ENCODE peak calls at places on chromosomes 4 and X, in ten cellular contexts. V is AG09309, G is GM12864, F is endothelial cell, M is upper lobe of left lung, S is PC-3, K is tibial artery, N is astrocyte of the spinal cord, X is cardiac muscle cell, C is lower leg skin. Q is an unnamed sample.
A peak's percentile ranks its signal among the peaks of the same experiment; 100 is the strongest.

GRCh38 chr4:159016527-159017137 is 86.2 kb upstream of the RAPGEF2 start:
- DNase-seq in V (no peak), G (no peak), F (no peak), M (no peak), S (no peak), K (no peak), N (peak; percentile 74), X (peak; percentile 55), C (no peak), Q (no peak)

GRCh38 chr4:76091052-76091451 is 16.5 kb downstream of the ART3 start:
- DNase-seq in V (no peak), G (no peak), F (no peak), M (no peak), S (no peak), K (no peak), N (no peak), X (no peak), C (no peak), Q (peak; percentile 71)

GRCh38 chr4:115234405-115235093 is 121.1 kb upstream of the NDST4 start:
- DNase-seq in V (no peak), G (no peak), F (peak; percentile 15), M (no peak), S (peak; percentile 42), K (no peak), N (peak; percentile 12), X (no peak), C (no peak), Q (peak; percentile 28)

GRCh38 chr4:181308476-181309170 is 934.6 kb upstream of the TENM3 start:
- DNase-seq in V (no peak), G (no peak), F (no peak), M (no peak), S (no peak), K (no peak), N (no peak), X (no peak), C (no peak), Q (no peak)

GRCh38 chr4:174320501-174321199 is 36.9 kb downstream of the CEP44 start:
- DNase-seq in V (no peak), G (no peak), F (no peak), M (no peak), S (no peak), K (no peak), N (no peak), X (no peak), C (no peak), Q (no peak)

GRCh38 chr4:81486502-81486901 is 14.8 kb upstream of the RASGEF1B start:
- DNase-seq in V (no peak), G (no peak), F (no peak), M (no peak), S (no peak), K (no peak), N (no peak), X (no peak), C (no peak), Q (no peak)

GRCh38 chr4:166144607-166145006 is 271.6 kb downstream of the TLL1 start:
- DNase-seq in V (no peak), G (no peak), F (no peak), M (no peak), S (no peak), K (no peak), N (no peak), X (peak; percentile 42), C (no peak), Q (no peak)

GRCh38 chrX:50762578-50762977 is 51.4 kb downstream of the SHROOM4 start:
- DNase-seq in V (no peak), G (no peak), F (no peak), M (no peak), S (no peak), K (no peak), N (no peak), X (no peak), C (no peak), Q (no peak)

GRCh38 chr4:48255130-48255958 is 14.3 kb downstream of the TEC start:
- DNase-seq in V (no peak), G (no peak), F (no peak), M (no peak), S (no peak), K (no peak), N (no peak), X (no peak), C (no peak), Q (no peak)

GRCh38 chr4:39044947-39045734 is 12.9 kb upstream of the TMEM156 start:
- DNase-seq in V (no peak), G (no peak), F (peak; percentile 55), M (no peak), S (no peak), K (peak; percentile 72), N (peak; percentile 50), X (peak; percentile 44), C (no peak), Q (peak; percentile 39)

GRCh38 chrX:129961180-129962083 is 21.0 kb upstream of the BCORL1 start:
- DNase-seq in V (no peak), G (peak; percentile 22), F (no peak), M (peak; percentile 84), S (peak; percentile 81), K (no peak), N (no peak), X (no peak), C (peak; percentile 92), Q (peak; percentile 58)

GRCh38 chrX:133215747-133216146 is 2.4 kb downstream of the TFDP3 start:
- DNase-seq in V (no peak), G (no peak), F (peak; percentile 12), M (no peak), S (peak; percentile 53), K (no peak), N (peak; percentile 3), X (peak; percentile 8), C (no peak), Q (peak; percentile 54)

GRCh38 chr4:157389751-157390150 is 169.2 kb downstream of the GRIA2 start:
- DNase-seq in V (no peak), G (no peak), F (no peak), M (no peak), S (no peak), K (no peak), N (peak; percentile 5), X (no peak), C (no peak), Q (no peak)

GRCh38 chr4:121697626-121698025 is 846 bp upstream of the ANXA5 start:
- DNase-seq in V (no peak), G (peak; percentile 26), F (no peak), M (no peak), S (no peak), K (no peak), N (no peak), X (no peak), C (no peak), Q (no peak)

GRCh38 chr4:121693450-121693849 is 3.3 kb downstream of the ANXA5 start:
- DNase-seq in V (no peak), G (no peak), F (no peak), M (no peak), S (no peak), K (no peak), N (no peak), X (no peak), C (no peak), Q (no peak)

GRCh38 chr4:121696641-121697461 is at the start of gene ANXA5:
- DNase-seq in V (peak; percentile 59), G (peak; percentile 53), F (peak; percentile 88), M (peak; percentile 98), S (peak; percentile 86), K (peak; percentile 95), N (peak; percentile 89), X (peak; percentile 94), C (peak; percentile 97), Q (peak; percentile 84)

GRCh38 chr4:121698119-121698732 is 1.4 kb upstream of the ANXA5 start:
- DNase-seq in V (no peak), G (no peak), F (no peak), M (no peak), S (no peak), K (no peak), N (no peak), X (peak; percentile 65), C (peak; percentile 91), Q (peak; percentile 49)

DNA sequence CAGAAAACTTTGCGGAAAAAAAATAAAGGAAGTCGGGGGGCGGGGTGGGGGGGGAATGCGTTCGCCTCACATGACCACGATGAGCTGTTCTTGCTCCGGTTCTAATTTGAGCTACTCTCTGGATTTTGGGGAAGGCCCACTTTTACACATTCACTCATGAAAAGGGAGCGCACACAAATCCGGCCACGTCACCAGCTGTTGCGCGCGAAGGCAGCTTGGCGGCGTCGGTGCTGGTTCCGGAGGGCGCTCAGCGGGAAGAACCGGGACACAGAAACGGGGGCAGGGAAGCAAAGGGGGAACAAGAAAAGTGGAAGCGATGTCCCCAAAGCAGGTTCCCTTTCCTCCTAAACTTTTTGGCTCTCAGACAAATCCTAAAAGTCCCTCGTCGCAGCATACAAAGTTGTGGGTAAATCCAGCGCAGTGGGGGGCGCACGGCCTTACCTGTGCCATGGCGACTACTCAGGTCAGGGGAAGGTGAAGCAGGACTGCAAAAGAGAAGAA is 590 bp downstream of the ANXA5 start:
- DNase-seq in V (peak; percentile 71), G (peak; percentile 34), F (peak; percentile 49), M (peak; percentile 92), S (peak; percentile 60), K (peak; percentile 92), N (peak; percentile 71), X (peak; percentile 87), C (peak; percentile 96), Q (peak; percentile 69)
- TF ChIP-seq CTCF in V (peak; percentile 30), G (peak; percentile 8), F (no peak), M (peak; percentile 29), S (no peak), K (peak; percentile 22), N (peak; percentile 13), X (peak; percentile 31), C (no peak), Q (no peak)

GRCh38 chrX:96705905-96706304 is 21.3 kb downstream of the DIAPH2 start:
- DNase-seq in V (no peak), G (no peak), F (no peak), M (no peak), S (peak; percentile 25), K (no peak), N (no peak), X (no peak), C (no peak), Q (no peak)
- TF ChIP-seq CTCF in V (no peak), G (no peak), F (no peak), M (no peak), S (no peak), K (no peak), N (no peak), X (no peak), C (no peak), Q (no peak)

GRCh38 chr4:95499176-95499760 is 49.5 kb downstream of the UNC5C start:
- DNase-seq in V (no peak), G (no peak), F (no peak), M (no peak), S (no peak), K (no peak), N (no peak), X (no peak), C (no peak), Q (no peak)
- TF ChIP-seq CTCF in V (no peak), G (no peak), F (no peak), M (no peak), S (no peak), K (no peak), N (no peak), X (no peak), C (no peak), Q (no peak)

DNA sequence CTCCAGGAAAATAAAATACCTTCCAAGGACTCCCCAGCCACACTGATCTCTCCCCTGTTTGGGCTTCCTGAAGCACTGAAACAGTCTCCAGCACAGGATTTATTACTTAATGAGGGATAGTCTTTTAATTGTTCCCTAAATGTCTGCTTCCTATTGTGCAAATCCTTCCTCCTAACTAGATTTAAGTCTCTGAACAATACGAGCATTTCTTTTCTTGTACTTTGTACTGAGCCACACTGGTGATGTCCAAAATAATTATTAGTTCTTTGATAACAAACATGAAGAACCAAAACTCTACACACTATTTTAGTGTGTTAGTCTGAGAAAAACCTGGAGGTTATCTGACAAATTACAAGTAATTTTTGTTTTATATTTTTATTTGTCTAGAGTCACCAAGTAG is 5.1 kb downstream of the ADGRA3 start:
- DNase-seq in V (no peak), G (no peak), F (no peak), M (no peak), S (no peak), K (no peak), N (no peak), X (no peak), C (no peak), Q (no peak)
- TF ChIP-seq CTCF in V (no peak), G (no peak), F (no peak), M (no peak), S (no peak), K (no peak), N (no peak), X (no peak), C (no peak), Q (no peak)

Q was measured in MCF 10A.